ENCODE peak calls at places on chromosomes 12 and 14, in nine cellular contexts. One of them, this sample, is unnamed.

GRCh38 chr12:25806271-25806670 is 152.2 kb upstream of the RASSF8 start:
- DNase-seq in GM12878: no peak
- DNase-seq in HepG2: no peak
- DNase-seq in H1: no peak
- DNase-seq in WTC11: no peak
- DNase-seq in A549: no peak
- DNase-seq in NB4: peak; percentile 56
- DNase-seq in SK-N-SH: no peak
- DNase-seq in HCT116: no peak
- DNase-seq in this sample: no peak

GRCh38 chr14:67569011-67569650 is 30.9 kb downstream of the PIGH start:
- DNase-seq in GM12878: no peak
- DNase-seq in HepG2: no peak
- DNase-seq in H1: no peak
- DNase-seq in WTC11: peak; percentile 31
- DNase-seq in A549: no peak
- DNase-seq in NB4: peak; percentile 24
- DNase-seq in SK-N-SH: no peak
- DNase-seq in HCT116: no peak
- DNase-seq in this sample: no peak

GRCh38 chr12:131895640-131896079 is 1.2 kb downstream of the ULK1 start:
- DNase-seq in GM12878: no peak
- DNase-seq in HepG2: no peak
- DNase-seq in H1: no peak
- DNase-seq in WTC11: no peak
- DNase-seq in A549: no peak
- DNase-seq in NB4: no peak
- DNase-seq in SK-N-SH: no peak
- DNase-seq in HCT116: no peak
- DNase-seq in this sample: peak; percentile 24

GRCh38 chr12:118520428-118520827 is 144.1 kb downstream of the SUDS3 start:
- DNase-seq in GM12878: no peak
- DNase-seq in HepG2: no peak
- DNase-seq in H1: no peak
- DNase-seq in WTC11: no peak
- DNase-seq in A549: no peak
- DNase-seq in NB4: no peak
- DNase-seq in SK-N-SH: no peak
- DNase-seq in HCT116: no peak
- DNase-seq in this sample: no peak

GRCh38 chr12:66152732-66153131 is 17.1 kb downstream of the TMBIM4 start:
- DNase-seq in GM12878: no peak
- DNase-seq in HepG2: no peak
- DNase-seq in H1: no peak
- DNase-seq in WTC11: no peak
- DNase-seq in A549: no peak
- DNase-seq in NB4: no peak
- DNase-seq in SK-N-SH: no peak
- DNase-seq in HCT116: no peak
- DNase-seq in this sample: peak; percentile 26

GRCh38 chr14:72888636-72889201 is 5.2 kb downstream of the DPF3 start:
- DNase-seq in GM12878: no peak
- DNase-seq in HepG2: no peak
- DNase-seq in H1: no peak
- DNase-seq in WTC11: no peak
- DNase-seq in A549: no peak
- DNase-seq in NB4: no peak
- DNase-seq in SK-N-SH: no peak
- DNase-seq in HCT116: no peak
- DNase-seq in this sample: no peak

GRCh38 chr12:38782393-38782792 is 123.0 kb downstream of the CPNE8 start:
- DNase-seq in GM12878: no peak
- DNase-seq in HepG2: no peak
- DNase-seq in H1: no peak
- DNase-seq in WTC11: no peak
- DNase-seq in A549: no peak
- DNase-seq in NB4: no peak
- DNase-seq in SK-N-SH: no peak
- DNase-seq in HCT116: no peak
- DNase-seq in this sample: no peak

GRCh38 chr12:64611430-64612286 is 1.4 kb downstream of the RASSF3 start:
- DNase-seq in GM12878: no peak
- DNase-seq in HepG2: no peak
- DNase-seq in H1: no peak
- DNase-seq in WTC11: peak; percentile 13
- DNase-seq in A549: no peak
- DNase-seq in NB4: peak; percentile 54
- DNase-seq in SK-N-SH: peak; percentile 66
- DNase-seq in HCT116: no peak
- DNase-seq in this sample: peak; percentile 55

GRCh38 chr14:100317389-100317788 is 5.8 kb upstream of the SLC25A47 start:
- DNase-seq in GM12878: no peak
- DNase-seq in HepG2: no peak
- DNase-seq in H1: no peak
- DNase-seq in WTC11: no peak
- DNase-seq in A549: no peak
- DNase-seq in NB4: no peak
- DNase-seq in SK-N-SH: no peak
- DNase-seq in HCT116: no peak
- DNase-seq in this sample: no peak

GRCh38 chr14:52124791-52125661 is 56.2 kb upstream of the NID2 start:
- DNase-seq in GM12878: no peak
- DNase-seq in HepG2: no peak
- DNase-seq in H1: peak; percentile 19
- DNase-seq in WTC11: no peak
- DNase-seq in A549: peak; percentile 32
- DNase-seq in NB4: peak; percentile 38
- DNase-seq in SK-N-SH: no peak
- DNase-seq in HCT116: no peak
- DNase-seq in this sample: peak; percentile 33

GRCh38 chr14:51157012-51157411 is 62.1 kb upstream of the TRIM9 start:
- DNase-seq in GM12878: no peak
- DNase-seq in HepG2: peak; percentile 10
- DNase-seq in H1: no peak
- DNase-seq in WTC11: no peak
- DNase-seq in A549: peak; percentile 22
- DNase-seq in NB4: peak; percentile 36
- DNase-seq in SK-N-SH: peak; percentile 25
- DNase-seq in HCT116: peak; percentile 16
- DNase-seq in this sample: peak; percentile 13

GRCh38 chr14:32078794-32079663 is 1.9 kb downstream of the ARHGAP5 start:
- DNase-seq in GM12878: no peak
- DNase-seq in HepG2: peak; percentile 96
- DNase-seq in H1: no peak
- DNase-seq in WTC11: no peak
- DNase-seq in A549: no peak
- DNase-seq in NB4: no peak
- DNase-seq in SK-N-SH: no peak
- DNase-seq in HCT116: peak; percentile 69
- DNase-seq in this sample: peak; percentile 33

GRCh38 chr12:66331814-66332213 is 29.5 kb downstream of the HELB start:
- DNase-seq in GM12878: no peak
- DNase-seq in HepG2: no peak
- DNase-seq in H1: no peak
- DNase-seq in WTC11: no peak
- DNase-seq in A549: no peak
- DNase-seq in NB4: no peak
- DNase-seq in SK-N-SH: no peak
- DNase-seq in HCT116: no peak
- DNase-seq in this sample: no peak

DNA sequence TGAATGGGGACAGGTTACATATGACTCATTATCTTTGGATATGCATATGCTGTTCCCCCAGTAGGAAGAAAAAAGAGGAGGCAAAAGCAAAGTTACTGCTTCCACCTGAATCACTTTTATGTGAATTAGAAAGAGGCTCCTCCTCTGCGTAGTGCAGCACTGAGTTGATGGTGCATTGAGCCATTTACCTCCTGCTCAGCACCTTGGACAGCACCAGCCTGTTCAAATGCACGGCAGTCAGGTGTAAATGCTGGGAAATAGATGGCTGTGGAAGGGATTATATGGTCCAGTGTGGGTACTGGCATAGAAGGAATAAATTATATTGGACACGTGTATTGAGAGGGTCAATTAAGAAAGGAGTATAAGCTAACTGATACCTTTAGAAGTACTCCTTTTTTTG is 541.9 kb upstream of the SEL1L start:
- DNase-seq in GM12878: no peak
- DNase-seq in HepG2: no peak
- DNase-seq in H1: peak; percentile 58
- DNase-seq in WTC11: peak; percentile 84
- DNase-seq in A549: no peak
- DNase-seq in NB4: peak; percentile 44
- DNase-seq in SK-N-SH: no peak
- DNase-seq in HCT116: no peak
- DNase-seq in this sample: no peak
- TF ChIP-seq MAX in GM12878: no peak
- TF ChIP-seq MAX in HepG2: no peak
- TF ChIP-seq MAX in H1: no peak
- TF ChIP-seq MAX in WTC11: peak; percentile 53
- TF ChIP-seq MAX in A549: no peak
- TF ChIP-seq MAX in NB4: no peak
- TF ChIP-seq MAX in SK-N-SH: no peak
- TF ChIP-seq MAX in HCT116: no peak
- TF ChIP-seq MAX in this sample: no peak

DNA sequence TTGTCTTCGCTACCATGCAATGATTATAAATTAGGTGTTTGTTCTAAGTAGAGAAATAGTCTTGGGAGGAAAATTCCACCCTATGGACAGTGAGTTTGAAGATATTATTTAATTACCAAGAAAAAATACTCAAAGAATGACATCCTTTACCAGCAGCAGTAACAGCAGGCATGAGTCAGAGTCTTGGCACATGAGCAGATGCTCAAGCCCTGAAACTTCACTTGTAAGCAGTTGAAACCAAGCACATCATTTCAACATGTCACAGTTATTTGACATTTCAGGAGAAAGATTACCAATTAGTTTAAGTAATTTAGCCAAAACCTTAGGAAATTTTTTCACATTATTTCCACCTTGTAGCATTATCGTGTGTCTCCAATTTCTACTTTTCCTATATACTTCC is 99.2 kb downstream of the C12orf50 start:
- DNase-seq in GM12878: no peak
- DNase-seq in HepG2: no peak
- DNase-seq in H1: no peak
- DNase-seq in WTC11: no peak
- DNase-seq in A549: no peak
- DNase-seq in NB4: no peak
- DNase-seq in SK-N-SH: no peak
- DNase-seq in HCT116: no peak
- DNase-seq in this sample: no peak
- TF ChIP-seq MAX in GM12878: no peak
- TF ChIP-seq MAX in HepG2: no peak
- TF ChIP-seq MAX in H1: no peak
- TF ChIP-seq MAX in WTC11: no peak
- TF ChIP-seq MAX in A549: no peak
- TF ChIP-seq MAX in NB4: no peak
- TF ChIP-seq MAX in SK-N-SH: no peak
- TF ChIP-seq MAX in HCT116: no peak
- TF ChIP-seq MAX in this sample: no peak

DNA sequence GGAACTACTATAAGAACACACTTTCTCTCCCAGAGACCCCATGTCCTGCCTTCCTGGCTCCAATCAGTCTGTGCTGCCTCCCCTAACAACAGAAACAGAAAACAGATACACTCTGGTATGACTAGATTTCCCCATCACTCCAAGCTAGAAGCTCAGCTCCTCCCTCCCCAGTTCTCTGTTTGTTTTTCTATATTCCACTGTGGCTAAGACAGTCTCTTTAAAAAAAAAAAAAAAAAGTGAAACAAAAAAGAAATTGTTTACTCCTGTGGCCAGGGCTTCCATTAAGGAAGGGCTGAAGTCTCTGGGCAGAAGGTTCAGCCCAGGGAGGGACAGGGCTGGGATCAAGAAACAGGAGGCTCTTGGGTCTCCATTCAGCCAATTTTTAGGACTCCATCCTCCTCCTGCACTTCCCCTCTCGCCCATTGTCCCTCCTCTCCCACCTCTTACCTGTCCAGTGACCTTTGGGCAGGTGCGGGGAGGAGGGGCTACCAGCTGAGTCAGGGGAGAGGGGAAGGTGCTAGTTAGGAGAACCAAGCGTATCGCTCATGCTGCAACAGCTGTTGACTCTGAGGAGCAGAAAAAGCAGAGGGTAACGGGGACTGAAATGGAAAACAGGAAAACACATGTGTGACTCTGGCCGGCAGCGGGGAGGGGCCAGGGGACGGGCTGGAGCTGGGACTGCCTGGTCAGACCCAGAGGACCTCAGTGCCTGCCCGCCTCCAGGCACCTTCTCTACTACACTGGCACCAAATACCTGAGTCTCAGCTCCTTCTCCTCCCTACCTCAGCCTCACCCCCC is 4.2 kb upstream of the SLC7A7 start:
- DNase-seq in GM12878: no peak
- DNase-seq in HepG2: peak; percentile 82
- DNase-seq in H1: no peak
- DNase-seq in WTC11: peak; percentile 65
- DNase-seq in A549: no peak
- DNase-seq in NB4: no peak
- DNase-seq in SK-N-SH: no peak
- DNase-seq in HCT116: no peak
- DNase-seq in this sample: peak; percentile 87
- TF ChIP-seq MAX in GM12878: no peak
- TF ChIP-seq MAX in HepG2: peak; percentile 44
- TF ChIP-seq MAX in H1: peak; percentile 42
- TF ChIP-seq MAX in WTC11: peak; percentile 17
- TF ChIP-seq MAX in A549: no peak
- TF ChIP-seq MAX in NB4: no peak
- TF ChIP-seq MAX in SK-N-SH: no peak
- TF ChIP-seq MAX in HCT116: no peak
- TF ChIP-seq MAX in this sample: no peak

GRCh38 chr14:64190974-64191502 is 103.1 kb downstream of the ESR2 start:
- DNase-seq in GM12878: no peak
- DNase-seq in HepG2: no peak
- DNase-seq in H1: no peak
- DNase-seq in WTC11: no peak
- DNase-seq in A549: no peak
- DNase-seq in NB4: no peak
- DNase-seq in SK-N-SH: no peak
- DNase-seq in HCT116: no peak
- DNase-seq in this sample: no peak

GRCh38 chr14:64194404-64194803 is 99.8 kb downstream of the ESR2 start:
- DNase-seq in GM12878: no peak
- DNase-seq in HepG2: peak; percentile 6
- DNase-seq in H1: no peak
- DNase-seq in WTC11: no peak
- DNase-seq in A549: no peak
- DNase-seq in NB4: no peak
- DNase-seq in SK-N-SH: no peak
- DNase-seq in HCT116: no peak
- DNase-seq in this sample: no peak

GRCh38 chr14:64195194-64195593 is 99.0 kb downstream of the ESR2 start:
- DNase-seq in GM12878: peak; percentile 32
- DNase-seq in HepG2: no peak
- DNase-seq in H1: no peak
- DNase-seq in WTC11: no peak
- DNase-seq in A549: no peak
- DNase-seq in NB4: no peak
- DNase-seq in SK-N-SH: no peak
- DNase-seq in HCT116: no peak
- DNase-seq in this sample: peak; percentile 11

GRCh38 chr14:64193821-64194220 is 100.3 kb downstream of the ESR2 start:
- DNase-seq in GM12878: no peak
- DNase-seq in HepG2: peak; percentile 5
- DNase-seq in H1: no peak
- DNase-seq in WTC11: no peak
- DNase-seq in A549: no peak
- DNase-seq in NB4: no peak
- DNase-seq in SK-N-SH: no peak
- DNase-seq in HCT116: no peak
- DNase-seq in this sample: no peak

GRCh38 chr14:64191756-64192155 is 102.4 kb downstream of the ESR2 start:
- DNase-seq in GM12878: no peak
- DNase-seq in HepG2: no peak
- DNase-seq in H1: no peak
- DNase-seq in WTC11: no peak
- DNase-seq in A549: no peak
- DNase-seq in NB4: no peak
- DNase-seq in SK-N-SH: no peak
- DNase-seq in HCT116: no peak
- DNase-seq in this sample: peak; percentile 79
- TF ChIP-seq MAX in GM12878: no peak
- TF ChIP-seq MAX in HepG2: no peak
- TF ChIP-seq MAX in H1: no peak
- TF ChIP-seq MAX in WTC11: no peak
- TF ChIP-seq MAX in A549: no peak
- TF ChIP-seq MAX in NB4: no peak
- TF ChIP-seq MAX in SK-N-SH: no peak
- TF ChIP-seq MAX in HCT116: no peak
- TF ChIP-seq MAX in this sample: no peak